ENCODE peak calls at places on chromosomes 12 and 14, in five cellular contexts. K is WTC11; J is ecto neural progenitor cell; V is left lobe of liver; E is activated CD8-positive, alpha-beta T cell treated with anti-CD3 and anti-CD28 coated beads for 36 hours. Q is an unnamed sample.

GRCh38 chr12:12823308-12823707 is 10.2 kb downstream of the DDX47 start:
- DNase-seq in V (no peak), K (no peak), J (no peak), E (no peak), Q (no peak)

GRCh38 chr12:124565071-124565491 is 2.3 kb downstream of the NCOR2 start:
- DNase-seq in V (no peak), E (peak; percentile 29), J (peak; percentile 70), K (no peak), Q (no peak)

GRCh38 chr12:68034567-68034966 is 45.3 kb downstream of the IFNG-AS1 start:
- DNase-seq in J (no peak), K (no peak), E (no peak), V (no peak), Q (no peak)

GRCh38 chr14:37585101-37585479 is 10.0 kb downstream of the FOXA1 start:
- DNase-seq in V (no peak), K (peak; percentile 45), J (peak; percentile 63), E (no peak), Q (no peak)

GRCh38 chr12:1929241-1929984 is 11.0 kb upstream of the CACNA2D4 start:
- DNase-seq in K (no peak), J (peak; percentile 35), E (no peak), V (peak; percentile 28), Q (no peak)

GRCh38 chr12:88836156-88836555 is 255.9 kb upstream of the KITLG start:
- DNase-seq in V (no peak), K (no peak), E (no peak), J (no peak), Q (no peak)

GRCh38 chr12:57161491-57161890 is 14.1 kb upstream of the LRP1-AS start:
- DNase-seq in E (no peak), J (no peak), K (no peak), V (no peak), Q (no peak)

GRCh38 chr12:19190292-19191031 is 60.9 kb downstream of the PLEKHA5 start:
- DNase-seq in K (no peak), E (no peak), J (no peak), V (no peak), Q (no peak)

GRCh38 chr14:51093371-51094281 is 1.3 kb downstream of the TRIM9 start:
- DNase-seq in K (peak; percentile 66), V (no peak), E (peak; percentile 78), J (peak; percentile 74), Q (no peak)

GRCh38 chr12:58268080-58268479 is 326.7 kb downstream of the ATP23 start:
- DNase-seq in J (no peak), V (no peak), K (no peak), E (no peak), Q (no peak)

GRCh38 chr12:94495458-94496137 is 35.9 kb upstream of the CEP83 start:
- DNase-seq in E (no peak), K (no peak), V (no peak), J (no peak), Q (no peak)

GRCh38 chr14:26370118-26370517 is 227.7 kb downstream of the NOVA1 start:
- DNase-seq in K (no peak), V (no peak), E (no peak), J (no peak), Q (peak; percentile 63)

GRCh38 chr14:69703047-69704046 is 63.6 kb upstream of the SRSF5 start:
- DNase-seq in E (no peak), J (no peak), K (no peak), V (no peak), Q (no peak)

GRCh38 chr14:91154851-91155625 is 41.2 kb downstream of the DGLUCY start:
- DNase-seq in E (peak; percentile 50), V (no peak), K (no peak), J (no peak), Q (no peak)

GRCh38 chr12:52006726-52007157 is at the start of gene TAMALIN:
- DNase-seq in J (peak; percentile 83), E (peak; percentile 80), K (peak; percentile 47), V (peak; percentile 65), Q (no peak)

GRCh38 chr12:106978035-106978800 is 8.7 kb downstream of the MTERF2 start:
- DNase-seq in E (no peak), J (no peak), K (no peak), V (peak; percentile 64), Q (no peak)

GRCh38 chr14:54108481-54109471 is 152.2 kb upstream of the BMP4 start:
- DNase-seq in E (no peak), V (no peak), K (no peak), J (no peak), Q (no peak)

GRCh38 chr12:49264873-49265792 is at the start of gene TUBA1C:
- DNase-seq in V (peak; percentile 97), K (peak; percentile 94), J (peak; percentile 98), E (peak; percentile 92), Q (peak; percentile 91)

GRCh38 chr14:102690509-102691286 is 86.6 kb upstream of the TRAF3 start:
- DNase-seq in J (no peak), K (no peak), E (no peak), V (no peak), Q (no peak)

GRCh38 chr12:30126944-30127343 is 343.2 kb upstream of the TMTC1 start:
- DNase-seq in V (no peak), K (no peak), J (no peak), E (no peak), Q (no peak)

GRCh38 chr12:127803545-127803944 is 463.4 kb upstream of the TMEM132C start:
- DNase-seq in E (no peak), J (no peak), V (no peak), K (no peak), Q (no peak)

GRCh38 chr12:120529641-120530314 is 820 bp upstream of the COQ5 start:
- DNase-seq in J (no peak), E (peak; percentile 11), V (no peak), K (no peak), Q (no peak)

GRCh38 chr14:74219277-74219676 is 20.0 kb upstream of the VSX2 start:
- DNase-seq in K (no peak), J (peak; percentile 29), E (no peak), V (no peak), Q (no peak)

GRCh38 chr14:70919774-70920173 is 12.5 kb downstream of the PCNX1 start:
- DNase-seq in E (peak; percentile 29), K (no peak), V (no peak), J (no peak), Q (no peak)

GRCh38 chr14:71497645-71498086 is 434.6 kb upstream of the RGS6 start:
- DNase-seq in K (no peak), V (no peak), J (no peak), E (peak; percentile 18), Q (no peak)

GRCh38 chr12:97005612-97006011 is 98.6 kb downstream of the NEDD1 start:
- DNase-seq in V (no peak), E (no peak), J (no peak), K (no peak), Q (no peak)

GRCh38 chr12:4518106-4518728 is 20.5 kb upstream of the RAD51AP1 start:
- DNase-seq in K (no peak), V (no peak), E (no peak), J (no peak), Q (peak; percentile 43)

GRCh38 chr14:75711796-75712211 is 50.8 kb downstream of the TTLL5 start:
- DNase-seq in J (peak; percentile 73), E (peak; percentile 3), V (peak; percentile 69), K (peak; percentile 13), Q (peak; percentile 67)

GRCh38 chr12:81080431-81080983 is 2.6 kb downstream of the ACSS3 start:
- DNase-seq in K (no peak), E (no peak), J (no peak), V (no peak), Q (peak; percentile 10)

GRCh38 chr12:66111605-66112004 is 18.9 kb downstream of the LLPH start:
- DNase-seq in E (no peak), K (no peak), J (no peak), V (no peak), Q (no peak)

GRCh38 chr14:91098591-91098990 is 15.3 kb upstream of the DGLUCY start:
- DNase-seq in K (no peak), E (no peak), J (no peak), V (no peak), Q (no peak)

GRCh38 chr12:108307006-108307405 is 32.1 kb downstream of the CMKLR1 start:
- DNase-seq in V (no peak), E (peak; percentile 16), K (no peak), J (no peak), Q (no peak)

GRCh38 chr12:112386726-112387125 is 4.5 kb upstream of the HECTD4 start:
- DNase-seq in K (no peak), V (peak; percentile 35), E (no peak), J (no peak), Q (peak; percentile 49)

GRCh38 chr14:85088231-85088630 is 441.7 kb upstream of the FLRT2 start:
- DNase-seq in E (no peak), K (no peak), V (no peak), J (no peak), Q (no peak)

GRCh38 chr14:54138354-54139038 is 181.9 kb upstream of the BMP4 start:
- DNase-seq in K (no peak), J (no peak), V (peak; percentile 56), E (no peak), Q (no peak)

GRCh38 chr12:30598889-30599288 is 96.8 kb downstream of the IPO8 start:
- DNase-seq in V (no peak), K (no peak), E (no peak), J (no peak), Q (no peak)

GRCh38 chr12:124621296-124621660 is 53.9 kb upstream of the NCOR2 start:
- DNase-seq in K (peak; percentile 38), V (no peak), E (no peak), J (no peak), Q (no peak)